ENCODE peak calls at places on chromosome 9, in nine cellular contexts. J is fibroblast of pulmonary artery, F is choroid plexus epithelial cell, N is bronchial epithelial cell, C is IMR-90, H is ovary, I is astrocyte of the spinal cord, T is coronary artery, X is prostate gland. A is an unnamed sample.

GRCh38 chr9:131416509-131416908 is 22.6 kb downstream of the PRRC2B start:
- DNase-seq in J (no peak), F (no peak), C (no peak), I (no peak), T (no peak), N (no peak), X (no peak), H (no peak), A (no peak)

GRCh38 chr9:34633851-34634550 is 3.6 kb downstream of the SIGMAR1 start:
- DNase-seq in C (peak), N (peak), X (peak), J (peak), T (no peak), H (peak), I (peak), F (peak), A (no peak)

GRCh38 chr9:79581388-79581787 is 9.6 kb downstream of the TLE4 start:
- DNase-seq in N (peak), T (no peak), H (no peak), C (peak), X (no peak), I (peak), J (peak), F (peak), A (no peak)

GRCh38 chr9:137311171-137311970 is 9.3 kb upstream of the NRARP start:
- DNase-seq in F (no peak), I (no peak), C (peak), X (peak), H (peak), J (peak), N (peak), T (no peak), A (no peak)

GRCh38 chr9:133125706-133126696 is 5.0 kb upstream of the RALGDS start:
- DNase-seq in F (peak), X (peak), T (no peak), I (peak), J (peak), H (peak), N (no peak), C (peak), A (peak)

GRCh38 chr9:33277484-33277883 is 12.6 kb downstream of the CHMP5 start:
- DNase-seq in F (no peak), J (no peak), X (no peak), H (no peak), T (no peak), N (no peak), C (no peak), I (no peak), A (no peak)

GRCh38 chr9:110128664-110129329 is 79.2 kb downstream of the C9orf152 start:
- DNase-seq in I (no peak), J (no peak), T (peak), N (no peak), X (no peak), H (no peak), F (peak), C (no peak), A (no peak)

GRCh38 chr9:137031904-137032639 is at the start of gene FUT7:
- DNase-seq in N (no peak), J (no peak), F (no peak), I (no peak), C (no peak), T (no peak), X (no peak), H (no peak), A (no peak)

GRCh38 chr9:3008091-3008490 is 164.2 kb upstream of the PUM3 start:
- DNase-seq in C (no peak), X (no peak), J (no peak), I (no peak), N (peak), H (no peak), F (no peak), T (no peak), A (no peak)

GRCh38 chr9:109351032-109351431 is 30.2 kb upstream of the EPB41L4B start:
- DNase-seq in C (no peak), F (no peak), T (no peak), H (no peak), X (no peak), J (no peak), I (no peak), N (no peak), A (no peak)

GRCh38 chr9:5843450-5844249 is 10.7 kb upstream of the ERMP1 start:
- DNase-seq in C (peak), X (peak), T (no peak), F (peak), N (peak), H (no peak), J (peak), I (peak), A (peak)

GRCh38 chr9:136258299-136258625 is 12.7 kb upstream of the QSOX2 start:
- DNase-seq in F (no peak), X (no peak), C (no peak), T (no peak), N (no peak), I (no peak), J (no peak), H (no peak), A (no peak)

GRCh38 chr9:91117959-91118651 is 243.6 kb downstream of the AUH start:
- DNase-seq in N (no peak), J (peak), X (peak), F (peak), C (peak), H (peak), I (peak), T (peak), A (peak)

GRCh38 chr9:70043689-70044449 is at the start of gene MAMDC2:
- DNase-seq in X (no peak), I (peak), C (peak), T (peak), F (peak), H (peak), J (peak), N (peak), A (no peak)

GRCh38 chr9:90287567-90288274 is 354.9 kb downstream of the DIRAS2 start:
- DNase-seq in I (no peak), H (no peak), N (peak), T (no peak), F (peak), C (no peak), J (no peak), X (no peak), A (no peak)

GRCh38 chr9:70131296-70131695 is 87.6 kb downstream of the MAMDC2 start:
- DNase-seq in J (no peak), C (no peak), T (no peak), N (no peak), I (no peak), F (no peak), X (no peak), H (no peak), A (no peak)

GRCh38 chr9:127418037-127418471 is 6.1 kb upstream of the ZNF79 start:
- DNase-seq in F (peak), J (no peak), C (no peak), X (no peak), I (no peak), H (no peak), T (no peak), N (no peak), A (no peak)

GRCh38 chr9:128845186-128845931 is 15.8 kb upstream of the SPOUT1 start:
- DNase-seq in C (no peak), N (peak), J (no peak), X (peak), H (no peak), I (no peak), F (peak), T (no peak), A (no peak)

GRCh38 chr9:93952784-93953491 is 2.2 kb downstream of the BARX1 start:
- DNase-seq in C (no peak), J (no peak), F (no peak), N (no peak), H (no peak), T (no peak), X (no peak), I (no peak), A (no peak)

GRCh38 chr9:71273613-71274012 is 152.2 kb upstream of the TRPM3 start:
- DNase-seq in F (no peak), C (no peak), N (no peak), T (no peak), H (no peak), I (no peak), J (no peak), X (no peak), A (no peak)

GRCh38 chr9:96367943-96368342 is 15.6 kb downstream of the SLC35D2 start:
- DNase-seq in H (no peak), T (no peak), X (no peak), J (no peak), C (no peak), F (no peak), N (no peak), I (no peak), A (no peak)

GRCh38 chr9:95511952-95512750 is 4.6 kb downstream of the PTCH1 start:
- DNase-seq in C (no peak), I (peak), H (peak), F (peak), X (no peak), J (peak), T (no peak), N (no peak), A (no peak)

GRCh38 chr9:106324071-106324470 is 538.9 kb upstream of the ZNF462 start:
- DNase-seq in X (no peak), N (no peak), F (no peak), J (no peak), H (no peak), T (no peak), C (no peak), I (no peak), A (no peak)

GRCh38 chr9:83012578-83013260 is 50.2 kb downstream of the RASEF start:
- DNase-seq in N (peak), I (peak), X (no peak), C (no peak), J (no peak), F (no peak), H (no peak), T (no peak), A (no peak)

GRCh38 chr9:130987738-130988399 is 21.1 kb upstream of the LAMC3 start:
- DNase-seq in T (no peak), H (no peak), J (no peak), X (no peak), I (no peak), F (no peak), C (no peak), N (no peak), A (no peak)

GRCh38 chr9:38443181-38443580 is 18.9 kb upstream of the IGFBPL1 start:
- DNase-seq in F (peak), C (peak), T (no peak), X (no peak), H (no peak), I (peak), J (peak), N (peak), A (peak)

GRCh38 chr9:96565684-96566360 is 53.8 kb downstream of the CDC14B start:
- DNase-seq in I (peak), N (peak), X (no peak), T (no peak), F (peak), C (peak), J (no peak), H (no peak), A (no peak)

GRCh38 chr9:77475641-77476473 is 172.3 kb downstream of the GNA14 start:
- DNase-seq in X (no peak), C (peak), I (peak), H (no peak), F (peak), T (no peak), N (no peak), J (peak), A (no peak)

GRCh38 chr9:131522257-131523085 is 8.6 kb downstream of the UCK1 start:
- DNase-seq in H (no peak), I (no peak), N (no peak), T (no peak), C (no peak), J (no peak), X (no peak), F (no peak), A (no peak)

GRCh38 chr9:89747589-89747988 is 142.8 kb downstream of the GADD45G start:
- DNase-seq in X (no peak), C (no peak), F (no peak), T (no peak), H (no peak), J (no peak), I (no peak), N (no peak), A (no peak)

GRCh38 chr9:83432104-83432627 is 106.0 kb downstream of the FRMD3 start:
- DNase-seq in T (peak), F (peak), H (peak), I (peak), N (no peak), X (peak), J (peak), C (no peak), A (no peak)

GRCh38 chr9:123003467-123003866 is 30.0 kb upstream of the GPR21 start:
- DNase-seq in H (no peak), N (no peak), J (peak), X (no peak), I (peak), T (no peak), C (peak), F (peak), A (no peak)

GRCh38 chr9:2838356-2838983 is 5.4 kb downstream of the PUM3 start:
- DNase-seq in X (no peak), C (peak), F (peak), T (no peak), N (no peak), H (no peak), I (no peak), J (peak), A (no peak)

GRCh38 chr9:69471433-69471832 is 146.4 kb downstream of the ENTREP1 start:
- DNase-seq in N (peak), T (no peak), C (peak), H (no peak), I (peak), J (peak), X (no peak), F (peak), A (no peak)

GRCh38 chr9:129324808-129325491 is 146.9 kb upstream of the IER5L start:
- DNase-seq in T (no peak), I (no peak), X (no peak), N (no peak), F (no peak), C (no peak), H (peak), J (no peak), A (no peak)

GRCh38 chr9:99237356-99237755 is 15.3 kb downstream of the SEC61B start:
- DNase-seq in T (no peak), X (no peak), F (no peak), J (no peak), C (no peak), H (no peak), I (no peak), N (no peak), A (no peak)

GRCh38 chr9:99239341-99240055 is 17.4 kb downstream of the SEC61B start:
- DNase-seq in C (peak), H (no peak), F (peak), N (no peak), J (peak), X (no peak), I (peak), T (no peak), A (no peak)

GRCh38 chr9:99238331-99238730 is 16.2 kb downstream of the SEC61B start:
- DNase-seq in I (no peak), N (no peak), C (no peak), T (no peak), H (no peak), J (no peak), F (no peak), X (no peak), A (no peak)

GRCh38 chr9:99244300-99245260 is 22.5 kb downstream of the SEC61B start:
- DNase-seq in F (no peak), T (no peak), C (no peak), I (no peak), H (no peak), X (no peak), J (no peak), N (no peak), A (no peak)

GRCh38 chr9:99241106-99241505 is 19.0 kb downstream of the SEC61B start:
- DNase-seq in X (no peak), H (no peak), J (no peak), C (no peak), I (no peak), T (no peak), N (no peak), F (peak), A (no peak)
- TF ChIP-seq CTCF in X (no peak), H (no peak), J (no peak), C (no peak), I (no peak), T (no peak), N (no peak), F (peak), A (no peak)

DNA sequence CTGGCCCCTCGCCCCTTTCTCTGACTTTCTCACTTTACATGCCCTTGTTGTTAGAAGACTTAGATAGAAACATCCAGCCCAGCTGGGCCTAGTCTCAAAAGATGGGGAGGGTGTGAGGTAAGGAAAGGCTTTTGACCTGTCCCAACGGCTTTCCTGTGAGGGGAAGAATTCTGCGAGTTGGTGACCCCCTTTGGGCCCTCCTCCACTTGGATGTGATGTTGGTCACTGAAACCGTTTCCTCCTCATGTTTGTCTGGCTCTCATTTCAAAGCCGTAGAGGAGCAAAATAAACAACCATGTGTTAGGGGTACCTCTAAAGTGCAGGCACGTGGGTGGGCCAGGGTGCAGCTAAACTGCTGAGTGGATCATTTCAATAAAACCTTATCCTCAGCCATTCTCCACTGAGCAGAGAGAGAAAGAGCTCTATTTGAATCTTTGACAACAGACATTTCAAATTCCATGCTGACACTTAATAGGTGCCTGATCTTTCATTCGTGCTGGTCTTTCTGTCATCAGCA is 84.3 kb upstream of the MELK start:
- DNase-seq in H (no peak), I (peak), X (no peak), F (no peak), J (no peak), T (no peak), C (no peak), N (no peak), A (no peak)
- H3K4me3 ChIP-seq in H (peak), I (peak), X (peak), F (peak), J (peak), T (peak), C (peak), N (peak), A (peak)

GRCh38 chr9:115882911-115883310 is 270.7 kb upstream of the PAPPA start:
- DNase-seq in X (no peak), N (no peak), T (no peak), J (peak), I (peak), C (peak), F (peak), H (no peak), A (no peak)

GRCh38 chr9:115884846-115885245 is 268.7 kb upstream of the PAPPA start:
- DNase-seq in T (no peak), X (no peak), C (peak), I (peak), F (no peak), H (no peak), J (no peak), N (no peak), A (no peak)

GRCh38 chr9:115879451-115879850 is 274.1 kb upstream of the PAPPA start:
- DNase-seq in T (no peak), I (no peak), C (no peak), J (no peak), H (no peak), N (no peak), X (no peak), F (no peak), A (no peak)

GRCh38 chr9:115880221-115880620 is 273.4 kb upstream of the PAPPA start:
- DNase-seq in I (no peak), H (no peak), J (no peak), N (no peak), T (no peak), F (no peak), X (no peak), C (peak), A (no peak)

GRCh38 chr9:115883467-115884329 is 269.9 kb upstream of the PAPPA start:
- DNase-seq in X (peak), F (peak), T (no peak), H (no peak), C (peak), J (peak), I (peak), N (peak), A (peak)
- TF ChIP-seq CTCF in X (peak), F (peak), T (no peak), H (no peak), C (peak), J (peak), I (peak), N (peak), A (peak)

DNA sequence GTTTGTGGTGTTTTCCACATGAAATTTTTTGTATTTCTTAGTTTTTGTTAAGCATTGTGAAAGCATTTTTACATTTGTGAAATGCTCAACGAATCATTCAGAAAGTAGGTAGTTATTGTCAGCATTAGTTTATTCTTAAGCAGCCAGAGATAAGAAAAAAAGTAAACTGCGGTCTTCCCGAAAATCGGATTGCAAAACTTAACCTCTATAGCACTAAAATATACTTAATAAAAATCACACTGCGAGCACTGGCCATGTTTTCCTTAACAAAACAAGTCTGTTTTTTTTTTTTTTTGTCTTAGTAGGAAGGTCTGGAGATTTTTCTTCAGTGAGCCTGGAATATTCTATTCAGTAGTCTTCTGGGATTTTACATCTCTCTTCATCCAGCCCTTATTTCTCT is 290.0 kb downstream of the DMAC1 start:
- DNase-seq in H (no peak), I (no peak), F (peak), N (no peak), C (peak), T (no peak), X (no peak), J (no peak), A (no peak)
- H3K4me3 ChIP-seq in H (no peak), I (no peak), F (no peak), N (no peak), C (no peak), T (no peak), X (no peak), J (no peak), A (no peak)